ENCODE peak calls at places on chromosome 2, in nine cellular contexts. E, D, H, O, J, F, T, Q and A are unnamed samples. For H3K9me3 and H3K4me1, the result is how much of the 10 kb centered on the place peaks cover.

GRCh38 chr2:70212298-70212948 is 21.6 kb upstream of the C2orf42 start:
- DNase-seq in E (no peak), D (no peak), H (no peak), O (no peak), J (no peak), F (no peak), T (no peak), Q (no peak), A (no peak)

GRCh38 chr2:3868012-3868411 is 164.6 kb downstream of the DCDC2C start:
- DNase-seq in E (no peak), D (no peak), H (no peak), O (no peak), J (no peak), F (no peak), T (no peak), Q (no peak), A (no peak)

GRCh38 chr2:57850415-57851130 is 196.0 kb upstream of the VRK2 start:
- DNase-seq in E (no peak), D (no peak), H (no peak), O (no peak), J (no peak), F (no peak), T (peak), Q (no peak), A (no peak)

GRCh38 chr2:98524168-98524567 is 79.5 kb downstream of the INPP4A start:
- DNase-seq in E (no peak), D (no peak), H (no peak), O (no peak), J (no peak), F (no peak), T (no peak), Q (no peak), A (no peak)

GRCh38 chr2:29262681-29263260 is 147.6 kb downstream of the CLIP4 start:
- DNase-seq in E (no peak), D (no peak), H (no peak), O (no peak), J (no peak), F (no peak), T (no peak), Q (no peak), A (no peak)

GRCh38 chr2:101140978-101141655 is 10.1 kb downstream of the TBC1D8 start:
- DNase-seq in E (no peak), D (no peak), H (no peak), O (no peak), J (no peak), F (no peak), T (no peak), Q (no peak), A (no peak)

GRCh38 chr2:26540306-26540705 is 62.4 kb upstream of the OTOF start:
- DNase-seq in E (peak), D (no peak), H (no peak), O (no peak), J (no peak), F (no peak), T (no peak), Q (no peak), A (no peak)

GRCh38 chr2:85905187-85905666 is 16.4 kb upstream of the ST3GAL5 start:
- DNase-seq in E (no peak), D (peak), H (no peak), O (no peak), J (no peak), F (no peak), T (no peak), Q (no peak), A (no peak)

GRCh38 chr2:237732070-237732469 is 66.5 kb upstream of the RBM44 start:
- DNase-seq in E (no peak), D (no peak), H (no peak), O (no peak), J (peak), F (no peak), T (no peak), Q (no peak), A (no peak)

DNA sequence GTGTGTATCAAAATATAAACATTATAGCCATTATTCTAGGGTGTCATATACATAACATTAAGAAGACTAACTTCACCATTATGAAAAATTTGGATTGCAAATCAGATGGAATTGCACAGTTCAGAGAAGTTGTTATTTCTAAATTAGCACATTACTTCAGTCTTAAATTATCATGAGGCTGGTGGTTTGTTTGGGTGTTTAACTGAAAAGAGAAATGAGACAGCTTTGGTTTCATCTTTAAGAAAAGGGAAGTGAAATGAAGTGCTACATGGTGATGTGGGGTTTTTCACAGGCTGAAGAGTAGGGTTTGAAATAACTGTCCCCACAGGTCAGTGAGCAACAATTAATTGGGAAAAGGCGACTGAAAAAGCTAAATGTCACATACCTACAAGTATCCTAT is 161.2 kb upstream of the XIRP2 start:
- DNase-seq in E (no peak), D (no peak), H (no peak), O (no peak), J (no peak), F (no peak), T (no peak), Q (no peak), A (no peak)
- H3K4me3 ChIP-seq in E (no peak), D (no peak), H (no peak), O (no peak), J (no peak), F (no peak), T (no peak), Q (no peak), A (no peak)

GRCh38 chr2:67082813-67083212 is 314.3 kb upstream of the ETAA1 start:
- DNase-seq in E (no peak), D (no peak), H (no peak), O (no peak), J (no peak), F (no peak), T (no peak), Q (no peak), A (no peak)
- H3K9me3 ChIP-seq in E (under half), D (under half), H (under half), O (under half), J (under half), F (under half), T (under half), Q (under half), A (under half)

GRCh38 chr2:5720426-5720825 is 28.2 kb downstream of the SOX11 start:
- DNase-seq in E (no peak), D (no peak), H (no peak), O (no peak), J (no peak), F (no peak), T (no peak), Q (no peak), A (no peak)

GRCh38 chr2:5725072-5725471 is 32.9 kb downstream of the SOX11 start:
- DNase-seq in E (no peak), D (no peak), H (no peak), O (no peak), J (no peak), F (no peak), T (no peak), Q (no peak), A (no peak)

GRCh38 chr2:5723791-5724735 is 31.9 kb downstream of the SOX11 start:
- DNase-seq in E (no peak), D (no peak), H (no peak), O (no peak), J (no peak), F (no peak), T (no peak), Q (no peak), A (no peak)

GRCh38 chr2:5722236-5722635 is 30.1 kb downstream of the SOX11 start:
- DNase-seq in E (no peak), D (no peak), H (no peak), O (no peak), J (no peak), F (no peak), T (no peak), Q (no peak), A (no peak)

DNA sequence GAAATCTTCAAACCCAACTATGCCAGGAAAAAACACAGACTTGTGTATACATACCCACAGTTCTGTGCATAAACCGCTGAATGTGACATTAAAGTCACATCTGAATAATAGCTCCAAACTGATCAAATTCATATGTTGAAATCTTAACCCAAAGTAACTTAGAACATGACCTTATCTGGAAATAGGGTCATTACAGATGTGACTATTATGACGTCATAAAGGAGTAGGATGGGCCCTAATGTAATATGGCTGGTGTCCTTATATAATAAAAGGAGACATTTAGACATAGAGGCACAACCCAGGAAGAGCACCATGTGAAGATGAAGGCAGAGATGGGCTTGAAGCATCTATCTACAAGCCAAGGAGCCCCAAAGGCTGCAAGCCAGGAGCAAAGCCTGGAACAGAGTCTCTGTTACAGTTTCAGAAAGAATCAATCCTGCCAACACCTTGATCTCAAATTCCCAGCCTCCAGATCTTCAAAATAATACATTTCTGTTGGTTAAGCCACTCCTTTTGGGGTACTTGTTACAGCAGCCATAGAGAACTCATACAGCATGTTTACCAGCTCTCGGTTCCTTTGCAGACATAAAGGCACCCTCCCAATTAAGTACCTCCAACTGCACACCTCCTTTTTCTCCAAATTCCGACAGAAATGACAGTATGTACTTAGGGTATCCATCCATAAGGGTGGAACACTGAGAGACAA is 27.6 kb downstream of the SOX11 start:
- DNase-seq in E (no peak), D (no peak), H (no peak), O (no peak), J (no peak), F (no peak), T (no peak), Q (no peak), A (no peak)
- H3K4me1 ChIP-seq in E (under half), D (under half), H (under half), O (under half), J (under half), F (under half), T (under half), Q (under half), A (under half)

DNA sequence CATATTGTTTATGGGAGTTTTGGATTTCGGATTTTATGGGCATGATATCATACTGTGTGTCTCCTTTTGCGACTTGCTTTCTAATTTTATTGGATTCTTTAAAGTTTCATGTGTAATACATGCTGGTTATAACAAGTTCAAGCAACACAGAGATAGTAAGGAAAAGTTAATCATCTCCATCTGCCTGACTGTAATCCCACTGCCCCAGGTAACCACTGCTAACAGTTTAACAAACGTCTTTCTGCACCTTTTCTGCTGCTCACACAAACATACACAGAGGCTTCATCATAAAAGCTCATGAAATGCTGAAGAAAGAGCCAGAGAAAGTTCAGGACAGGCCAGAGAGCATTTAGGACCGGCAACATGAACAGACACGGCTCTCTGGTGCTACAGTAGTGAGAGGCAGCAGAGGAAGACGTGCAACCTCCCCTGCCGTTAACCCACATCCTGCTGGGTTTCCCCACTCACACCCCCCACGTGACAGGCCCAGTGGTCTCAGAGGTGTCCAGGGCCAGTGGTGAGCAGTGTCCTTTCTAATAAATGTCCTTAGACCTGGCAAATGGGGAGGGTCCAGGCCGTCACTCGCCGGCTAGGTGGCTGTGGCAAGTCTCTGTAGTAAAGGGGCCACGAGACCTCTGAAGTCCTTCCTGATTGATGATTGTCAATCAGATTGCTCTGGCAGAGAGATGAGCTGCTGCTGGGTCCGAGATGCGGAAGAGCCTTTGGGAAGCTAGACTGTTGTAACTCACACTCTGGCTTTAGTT is 43.0 kb upstream of the SLC1A4 start:
- DNase-seq in E (peak), D (peak), H (peak), O (peak), J (no peak), F (peak), T (peak), Q (peak), A (peak)
- H3K4me3 ChIP-seq in E (no peak), D (no peak), H (no peak), O (no peak), J (no peak), F (no peak), T (peak), Q (peak), A (no peak)

DNA sequence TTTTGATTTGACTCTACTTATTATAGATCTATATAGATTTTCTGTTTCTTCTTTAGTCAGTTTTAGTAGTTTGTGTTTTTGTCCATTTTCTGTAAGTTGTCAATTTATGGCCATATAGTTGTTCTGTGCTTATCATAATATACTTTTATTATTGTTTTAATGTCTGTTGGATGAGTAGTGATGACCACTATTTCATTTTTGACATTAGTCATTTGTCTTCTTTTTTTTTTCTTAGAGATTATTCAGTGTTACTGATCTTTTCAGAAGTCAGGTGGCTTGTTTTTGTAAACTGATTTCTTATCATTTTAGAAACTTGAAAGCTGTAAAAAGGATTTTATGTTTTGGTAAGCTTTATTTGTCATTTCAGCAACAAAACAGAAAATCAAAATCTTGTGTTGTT is 57.3 kb downstream of the EPC2 start:
- DNase-seq in E (no peak), D (no peak), H (no peak), O (no peak), J (no peak), F (no peak), T (no peak), Q (no peak), A (no peak)
- H3K9me3 ChIP-seq in E (under half), D (under half), H (under half), O (under half), J (under half), F (under half), T (under half), Q (under half), A (under half)

GRCh38 chr2:17915811-17916523 is 37.5 kb downstream of the KCNS3 start:
- DNase-seq in E (no peak), D (no peak), H (no peak), O (no peak), J (no peak), F (no peak), T (no peak), Q (no peak), A (no peak)
- H3K4me1 ChIP-seq in E (under half), D (under half), H (under half), O (under half), J (under half), F (under half), T (under half), Q (under half), A (under half)

DNA sequence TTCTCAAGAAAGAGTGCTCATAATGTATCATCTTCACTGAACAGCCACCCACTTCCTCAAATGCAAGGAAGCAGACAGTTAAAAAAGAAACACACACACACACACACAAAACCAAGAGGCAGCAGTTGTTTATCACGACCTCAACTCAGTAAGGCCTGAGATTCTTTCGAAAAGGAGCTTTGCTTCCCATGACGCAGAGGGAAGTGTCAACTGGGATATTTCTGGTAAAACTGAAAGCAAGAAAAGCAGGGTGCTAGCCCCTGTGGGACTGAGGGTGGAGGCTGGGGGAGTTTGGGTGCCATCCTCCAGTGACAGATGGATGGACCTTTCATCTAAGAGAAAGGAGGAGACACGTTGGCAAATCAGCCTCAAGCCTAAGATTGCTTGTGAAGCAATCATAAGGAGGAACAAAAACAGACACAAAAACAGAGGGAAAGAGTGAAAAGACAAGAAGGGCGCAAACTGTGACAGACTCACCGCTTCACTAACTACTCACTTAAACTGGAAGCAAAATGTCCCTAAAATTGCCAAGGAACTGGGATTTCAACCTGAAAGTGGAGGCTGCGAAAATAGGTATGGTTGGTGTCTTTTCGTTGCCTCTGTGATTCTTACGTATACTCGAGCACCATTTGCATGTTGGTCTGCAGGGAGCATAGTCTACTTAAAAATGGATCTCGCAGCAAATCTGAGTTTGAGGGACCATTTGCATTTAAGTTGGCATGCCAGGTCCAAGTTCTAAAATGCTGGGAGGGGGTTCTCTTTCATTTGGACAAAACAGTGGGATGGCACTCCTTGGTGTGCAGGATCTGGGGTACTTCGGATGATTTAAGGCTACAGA is at the start of gene ARHGAP25:
- DNase-seq in E (no peak), D (peak), H (peak), O (peak), J (no peak), F (peak), T (no peak), Q (peak), A (no peak)
- H3K4me3 ChIP-seq in E (peak), D (peak), H (no peak), O (peak), J (peak), F (peak), T (peak), Q (peak), A (peak)

GRCh38 chr2:52072949-52073348 is 1041.0 kb upstream of the NRXN1 start:
- DNase-seq in E (no peak), D (no peak), H (no peak), O (no peak), J (no peak), F (no peak), T (no peak), Q (no peak), A (no peak)
- H3K9me3 ChIP-seq in E (under half), D (under half), H (under half), O (under half), J (under half), F (under half), T (under half), Q (under half), A (under half)

GRCh38 chr2:65027611-65028244 is 28.5 kb upstream of the CEP68 start:
- DNase-seq in E (no peak), D (no peak), H (no peak), O (no peak), J (no peak), F (peak), T (no peak), Q (no peak), A (no peak)
- H3K4me1 ChIP-seq in E (under half), D (under half), H (under half), O (under half), J (under half), F (under half), T (under half), Q (under half), A (under half)